ENCODE peak calls at places on chromosome 21, in four cellular contexts. One of them, this sample, is unnamed.

GRCh38 chr21:44272231-44272858 is 10.6 kb upstream of the DNMT3L start:
- DNase-seq in HEK293T: no peak
- DNase-seq in NCI-H1092 treated with DMSO at 0.1 percent for 48 hours: no peak
- DNase-seq in cardiac muscle cell: no peak
- DNase-seq in this sample: no peak

GRCh38 chr21:15009964-15010363 is 54.8 kb downstream of the NRIP1 start:
- DNase-seq in NCI-H1092 treated with DMSO at 0.1 percent for 48 hours: no peak
- DNase-seq in cardiac muscle cell: no peak
- DNase-seq in HEK293T: no peak
- DNase-seq in this sample: no peak

GRCh38 chr21:34684174-34684876 is 15.5 kb downstream of the CLIC6 start:
- DNase-seq in NCI-H1092 treated with DMSO at 0.1 percent for 48 hours: no peak
- DNase-seq in cardiac muscle cell: no peak
- DNase-seq in HEK293T: no peak
- DNase-seq in this sample: no peak

GRCh38 chr21:34986561-34987533 is 62.3 kb downstream of the RUNX1 start:
- DNase-seq in HEK293T: no peak
- DNase-seq in NCI-H1092 treated with DMSO at 0.1 percent for 48 hours: no peak
- DNase-seq in cardiac muscle cell: no peak
- DNase-seq in this sample: no peak

GRCh38 chr21:41451753-41452676 is 26.0 kb downstream of the MX1 start:
- DNase-seq in NCI-H1092 treated with DMSO at 0.1 percent for 48 hours: no peak
- DNase-seq in HEK293T: no peak
- DNase-seq in cardiac muscle cell: no peak
- DNase-seq in this sample: no peak

GRCh38 chr21:15221799-15222386 is 157.1 kb upstream of the NRIP1 start:
- DNase-seq in cardiac muscle cell: peak
- DNase-seq in HEK293T: no peak
- DNase-seq in NCI-H1092 treated with DMSO at 0.1 percent for 48 hours: no peak
- DNase-seq in this sample: no peak

GRCh38 chr21:46294647-46295176 is 8.6 kb downstream of the YBEY start:
- DNase-seq in NCI-H1092 treated with DMSO at 0.1 percent for 48 hours: no peak
- DNase-seq in HEK293T: peak
- DNase-seq in cardiac muscle cell: no peak
- DNase-seq in this sample: peak

GRCh38 chr21:32248616-32249550 is 30.0 kb downstream of the MIS18A start:
- DNase-seq in cardiac muscle cell: no peak
- DNase-seq in NCI-H1092 treated with DMSO at 0.1 percent for 48 hours: peak
- DNase-seq in HEK293T: no peak
- DNase-seq in this sample: peak

GRCh38 chr21:15843766-15844165 is 114.0 kb downstream of the USP25 start:
- DNase-seq in cardiac muscle cell: no peak
- DNase-seq in HEK293T: no peak
- DNase-seq in NCI-H1092 treated with DMSO at 0.1 percent for 48 hours: no peak
- DNase-seq in this sample: no peak